ENCODE peak calls at places on chromosomes 6 and 20, in eight cellular contexts. T is osteoblast, E is tibial nerve, K is neural progenitor cell, L is left lung, X is fibroblast of lung, D is heart left ventricle, Y is IMR-90. O is an unnamed sample. For H3K4me1 and H3K27me3, the result is how much of the 10 kb centered on the place peaks cover.

GRCh38 chr6:93849857-93850256 is 430.5 kb upstream of the EPHA7 start:
- DNase-seq in T (no peak), E (no peak), Y (no peak), X (no peak), D (no peak), L (no peak), K (no peak), O (no peak)

GRCh38 chr20:37749620-37750403 is 56.0 kb downstream of the CTNNBL1 start:
- DNase-seq in E (no peak), D (no peak), T (no peak), Y (peak), K (peak), X (no peak), L (no peak), O (no peak)

GRCh38 chr20:48776306-48776705 is 51.5 kb downstream of the PREX1 start:
- DNase-seq in L (peak), E (no peak), Y (peak), K (no peak), D (no peak), X (peak), T (peak), O (no peak)

GRCh38 chr6:30819287-30819917 is 64.9 kb upstream of the DDR1 start:
- DNase-seq in L (no peak), D (no peak), T (no peak), X (peak), E (no peak), Y (peak), K (no peak), O (no peak)

GRCh38 chr6:89260832-89261231 is 43.7 kb upstream of the GABRR1 start:
- DNase-seq in T (no peak), K (no peak), Y (no peak), L (no peak), E (no peak), D (no peak), X (no peak), O (no peak)

GRCh38 chr6:46719099-46719498 is 16.1 kb downstream of the PLA2G7 start:
- DNase-seq in L (no peak), D (no peak), T (no peak), X (peak), Y (peak), E (no peak), K (no peak), O (no peak)

GRCh38 chr6:79810153-79810806 is 137.1 kb downstream of the ELOVL4 start:
- DNase-seq in T (no peak), K (peak), X (no peak), Y (no peak), L (no peak), D (no peak), E (no peak), O (no peak)

GRCh38 chr6:136685540-136686108 is 106.7 kb downstream of the MAP3K5 start:
- DNase-seq in X (peak), Y (peak), E (no peak), L (no peak), T (peak), K (no peak), D (no peak), O (no peak)

GRCh38 chr20:1669304-1669703 is 11.7 kb upstream of the SIRPG start:
- DNase-seq in K (no peak), T (peak), Y (no peak), E (no peak), L (no peak), D (peak), X (peak), O (no peak)

GRCh38 chr6:108655840-108656650 is 95.3 kb downstream of the FOXO3 start:
- DNase-seq in L (no peak), K (no peak), D (no peak), T (no peak), E (no peak), X (peak), Y (peak), O (peak)

GRCh38 chr6:54876871-54877270 is 30.3 kb downstream of the FAM83B start:
- DNase-seq in E (no peak), D (no peak), K (no peak), T (no peak), L (no peak), Y (no peak), X (no peak), O (no peak)

GRCh38 chr20:24004470-24004869 is 15.9 kb upstream of the GGTLC1 start:
- DNase-seq in D (no peak), E (no peak), K (peak), Y (no peak), L (no peak), T (no peak), X (no peak), O (no peak)

GRCh38 chr20:18701969-18702368 is 111.6 kb upstream of the SCP2D1 start:
- DNase-seq in Y (no peak), D (no peak), L (no peak), E (no peak), X (no peak), K (no peak), T (peak), O (no peak)

GRCh38 chr6:10410214-10410873 is 4.5 kb downstream of the TFAP2A start:
- DNase-seq in E (no peak), K (no peak), Y (no peak), L (no peak), D (no peak), T (no peak), X (no peak), O (no peak)

GRCh38 chr20:34001378-34001777 is 7.7 kb downstream of the RALY start:
- DNase-seq in Y (peak), L (no peak), E (no peak), K (no peak), T (no peak), X (peak), D (no peak), O (no peak)
- H3K4me1 ChIP-seq in Y (under half), L (half or more), E (under half), K (under half), T (under half), X (under half), D (half or more), O (under half)

DNA sequence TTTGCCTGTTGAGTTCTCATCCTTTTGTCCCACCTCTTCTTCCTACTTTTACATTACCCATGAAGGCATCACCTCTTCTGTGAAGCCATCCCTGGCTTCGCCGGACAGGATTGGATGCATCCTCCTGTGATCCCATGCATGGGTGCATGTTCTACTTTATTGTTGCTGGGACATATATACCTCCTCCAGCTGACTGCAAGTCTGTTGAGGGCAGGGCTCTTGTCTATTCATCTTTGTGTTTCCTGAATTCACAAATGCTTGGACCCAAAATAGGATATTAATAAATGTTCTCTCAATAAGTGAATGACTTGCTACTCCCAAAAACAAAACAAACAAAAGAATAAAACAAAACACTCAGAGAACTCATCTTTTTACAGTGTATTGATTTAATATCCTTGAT is 5.1 kb downstream of the MYB start:
- DNase-seq in Y (no peak), D (no peak), L (no peak), T (no peak), E (no peak), K (no peak), X (no peak), O (no peak)
- H3K27me3 ChIP-seq in Y (under half), D (half or more), L (under half), T (under half), E (under half), K (under half), X (under half), O (under half)

GRCh38 chr6:21604081-21604480 is 10.5 kb downstream of the SOX4 start:
- DNase-seq in L (no peak), E (no peak), K (no peak), X (no peak), D (no peak), T (no peak), Y (no peak), O (no peak)
- H3K27ac ChIP-seq in L (no peak), E (no peak), K (no peak), X (no peak), D (no peak), T (no peak), Y (no peak), O (no peak)

GRCh38 chr6:41032830-41033229 is 6.2 kb downstream of the UNC5CL start:
- DNase-seq in D (no peak), T (peak), X (no peak), K (no peak), L (no peak), Y (no peak), E (no peak), O (no peak)
- H3K4me1 ChIP-seq in D (under half), T (under half), X (under half), K (under half), L (under half), Y (under half), E (under half), O (under half)

DNA sequence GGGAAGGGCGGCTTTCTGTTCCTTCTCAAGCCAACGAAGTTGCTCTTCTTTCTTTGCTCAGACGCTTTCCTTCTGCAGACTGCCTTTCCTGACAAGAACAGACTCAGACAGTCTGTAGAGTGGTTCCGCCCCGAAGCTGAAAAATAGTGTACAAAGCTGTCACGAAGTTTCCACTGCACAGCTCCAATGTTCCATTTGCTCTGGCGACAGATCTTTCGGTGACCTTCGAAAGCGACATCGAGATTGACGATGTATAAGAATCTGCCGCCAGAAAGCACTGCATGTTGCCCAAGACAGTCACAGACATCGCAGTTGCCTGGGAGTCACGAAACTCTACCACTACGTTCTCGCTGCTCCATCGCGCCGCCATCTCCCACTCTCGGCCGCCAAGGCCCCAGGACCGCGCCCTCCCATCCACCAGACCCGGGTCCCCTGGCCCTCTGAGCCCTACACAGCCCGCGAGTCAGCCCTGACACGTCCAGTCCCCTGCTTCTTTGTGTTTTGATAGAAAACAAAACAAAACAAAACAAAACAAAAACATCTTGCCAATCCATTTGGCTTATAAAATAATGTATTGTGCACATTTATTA is 42.1 kb upstream of the ZNF184 start:
- DNase-seq in E (no peak), K (no peak), X (no peak), L (no peak), T (no peak), D (no peak), Y (no peak), O (no peak)
- H3K27me3 ChIP-seq in E (under half), K (half or more), X (under half), L (under half), T (under half), D (half or more), Y (under half), O (under half)

GRCh38 chr6:29633532-29633901 is 534 bp upstream of the GABBR1 start:
- DNase-seq in Y (peak), D (no peak), E (no peak), L (no peak), T (no peak), X (no peak), K (no peak), O (no peak)
- H3K27ac ChIP-seq in Y (peak), D (peak), E (peak), L (no peak), T (no peak), X (no peak), K (peak), O (peak)

DNA sequence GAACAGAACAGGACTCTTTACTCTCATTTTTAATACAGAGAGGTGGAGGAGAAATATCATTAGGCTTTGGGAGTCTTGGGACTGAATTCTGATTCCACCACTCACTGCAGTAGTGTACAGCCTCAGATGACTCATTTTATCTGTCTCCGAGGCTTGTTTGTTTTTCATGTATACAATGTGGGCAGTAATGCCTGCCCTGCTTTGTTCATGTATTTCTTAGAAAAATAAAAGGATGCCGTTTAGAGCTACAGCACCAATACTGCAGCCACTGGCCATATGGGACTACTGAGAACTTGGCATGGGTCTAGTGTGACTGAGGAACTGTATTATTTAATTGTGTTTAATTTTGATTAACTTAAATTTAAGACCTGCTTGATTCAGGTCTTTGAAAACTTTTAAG is 41.2 kb upstream of the JAG1 start:
- DNase-seq in T (peak), X (peak), K (no peak), Y (peak), L (no peak), D (no peak), E (no peak), O (no peak)
- H3K4me1 ChIP-seq in T (under half), X (under half), K (under half), Y (under half), L (under half), D (under half), E (under half), O (under half)

GRCh38 chr6:143971453-143971852 is 36.6 kb downstream of the PLAGL1 start:
- DNase-seq in L (no peak), D (no peak), E (no peak), X (no peak), Y (peak), K (no peak), T (no peak), O (no peak)
- H3K27me3 ChIP-seq in L (under half), D (under half), E (under half), X (under half), Y (under half), K (half or more), T (under half), O (under half)

DNA sequence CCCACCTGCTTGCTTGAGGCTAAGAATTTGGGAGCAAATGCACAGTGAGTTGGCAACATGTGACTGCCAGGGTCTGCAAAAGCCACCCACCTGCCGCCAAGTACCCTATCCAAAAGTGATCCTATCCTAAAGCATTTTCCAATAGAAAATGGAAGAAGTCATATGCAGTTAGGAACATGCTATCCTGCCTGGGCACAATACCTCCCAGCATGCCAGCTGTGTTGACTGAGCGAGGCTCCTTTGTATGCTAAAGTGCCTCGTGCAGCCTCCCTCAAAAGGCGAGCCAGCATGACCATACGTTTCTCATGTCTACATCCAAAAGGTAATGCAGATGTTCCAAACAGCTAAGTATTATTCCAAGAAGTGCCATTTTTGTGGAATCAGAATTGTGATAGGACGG is 52.7 kb downstream of the TRAF3IP2 start:
- DNase-seq in D (no peak), T (no peak), L (no peak), E (no peak), Y (no peak), K (no peak), X (no peak), O (no peak)
- H3K27ac ChIP-seq in D (peak), T (peak), L (peak), E (peak), Y (peak), K (no peak), X (peak), O (peak)